ENCODE peak calls at places on chromosomes 16 and 17, in five cellular contexts. R is CD8-positive, alpha-beta T cell; U is transverse colon; W is stomach; B is neural progenitor cell. E is an unnamed sample.

GRCh38 chr16:27823438-27823820 is 240.1 kb downstream of the GSG1L start:
- DNase-seq in B (no peak), U (no peak), R (no peak), W (no peak), E (no peak)

GRCh38 chr16:3182608-3183444 is 5.2 kb upstream of the OR1F1 start:
- DNase-seq in R (peak), W (peak), U (peak), B (peak), E (peak)

GRCh38 chr17:32917842-32918241 is 10.1 kb upstream of the TMEM98 start:
- DNase-seq in U (no peak), B (no peak), W (no peak), R (no peak), E (no peak)

GRCh38 chr17:7825206-7825980 is 8.6 kb upstream of the KDM6B start:
- DNase-seq in U (no peak), R (no peak), W (no peak), B (peak), E (no peak)

GRCh38 chr17:42087736-42088705 is 10.3 kb downstream of the ZNF385C start:
- DNase-seq in R (no peak), U (no peak), B (no peak), W (no peak), E (no peak)

GRCh38 chr16:81831722-81832126 is 52.6 kb downstream of the PLCG2 start:
- DNase-seq in B (no peak), R (peak), U (peak), W (peak), E (peak)

GRCh38 chr17:7853693-7854043 is 1.2 kb upstream of the TMEM88 start:
- DNase-seq in R (no peak), W (no peak), B (peak), U (no peak), E (no peak)

GRCh38 chr17:74785096-74785980 is 9.2 kb upstream of the NAT9 start:
- DNase-seq in B (no peak), R (no peak), U (no peak), W (no peak), E (no peak)

GRCh38 chr17:38910325-38910724 is 15.1 kb upstream of the LASP1NB start:
- DNase-seq in B (no peak), W (no peak), U (no peak), R (no peak), E (no peak)

GRCh38 chr16:72099377-72099818 is 5.8 kb downstream of the DHX38 start:
- DNase-seq in B (peak), U (peak), W (peak), R (no peak), E (peak)

GRCh38 chr17:55348749-55349354 is 72.8 kb downstream of the MMD start:
- DNase-seq in R (peak), B (peak), W (peak), U (peak), E (peak)

GRCh38 chr16:85321856-85322271 is 209.6 kb upstream of the CIBAR2 start:
- DNase-seq in U (peak), W (peak), R (no peak), B (no peak), E (no peak)

GRCh38 chr17:9666461-9667050 is 21.2 kb downstream of the USP43 start:
- DNase-seq in W (no peak), R (no peak), U (no peak), B (no peak), E (no peak)

GRCh38 chr16:46638947-46639925 is 18.1 kb upstream of the SHCBP1 start:
- DNase-seq in U (no peak), B (no peak), R (no peak), W (no peak), E (no peak)

GRCh38 chr17:1470774-1471462 is 14.9 kb upstream of the CRK start:
- DNase-seq in B (no peak), U (no peak), W (no peak), R (no peak), E (no peak)

DNA sequence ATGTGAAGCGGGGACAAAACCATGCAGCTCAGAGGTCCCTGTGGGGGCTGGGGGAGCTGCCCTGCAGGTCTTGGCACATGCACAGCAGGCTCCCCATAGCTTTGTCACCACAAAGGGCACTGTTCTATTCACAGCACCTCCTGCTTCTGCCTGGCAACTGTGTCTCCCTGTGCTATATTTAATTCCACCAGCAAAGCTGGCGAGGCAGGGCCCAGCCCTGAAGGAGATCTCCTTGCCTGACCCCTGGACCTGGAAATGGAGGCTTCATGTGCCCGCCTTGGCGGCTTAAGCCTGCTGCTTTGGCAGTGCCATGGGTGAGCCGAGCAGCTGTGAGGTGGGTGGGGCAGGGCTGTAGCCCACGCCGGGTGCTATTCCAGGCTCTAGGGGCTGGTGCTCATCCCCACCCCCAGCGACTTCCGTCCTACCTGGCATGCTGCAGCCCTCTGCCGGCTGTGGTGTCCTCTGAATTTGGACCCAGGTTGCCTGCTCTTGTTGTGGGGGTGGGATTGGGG is 6.8 kb downstream of the LDHD start:
- DNase-seq in R (no peak), U (peak), W (peak), B (no peak), E (no peak)
- H3K4me3 ChIP-seq in R (no peak), U (no peak), W (no peak), B (no peak), E (no peak)

GRCh38 chr16:58814348-58814801 is 80.3 kb upstream of the GOT2 start:
- DNase-seq in U (peak), W (peak), B (peak), R (peak), E (peak)
- TF ChIP-seq CTCF in U (peak), W (no peak), B (peak), R (peak), E (peak)

DNA sequence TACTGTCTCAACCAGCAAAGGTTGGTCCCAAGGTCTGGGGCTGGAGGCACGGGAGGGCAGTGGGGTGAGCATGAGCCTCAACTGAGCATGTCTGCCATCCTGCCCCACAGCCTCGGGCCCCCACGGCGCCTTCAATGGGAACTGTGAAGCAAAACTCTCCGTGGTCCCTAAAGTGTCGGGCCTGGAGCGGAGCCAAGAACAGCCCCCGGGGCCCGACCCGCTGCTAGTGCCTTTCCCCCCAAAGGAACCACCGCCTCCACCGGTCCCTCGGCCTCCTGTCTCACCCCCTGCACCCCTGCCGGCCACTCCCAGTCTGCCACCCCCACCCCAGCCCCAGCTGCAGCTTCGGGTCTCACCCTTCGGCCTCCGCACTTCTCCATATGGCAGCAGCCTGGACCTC is 4.2 kb downstream of the FBRS start:
- DNase-seq in W (no peak), U (no peak), B (no peak), R (no peak), E (no peak)
- H3K4me3 ChIP-seq in W (no peak), U (no peak), B (no peak), R (no peak), E (no peak)

DNA sequence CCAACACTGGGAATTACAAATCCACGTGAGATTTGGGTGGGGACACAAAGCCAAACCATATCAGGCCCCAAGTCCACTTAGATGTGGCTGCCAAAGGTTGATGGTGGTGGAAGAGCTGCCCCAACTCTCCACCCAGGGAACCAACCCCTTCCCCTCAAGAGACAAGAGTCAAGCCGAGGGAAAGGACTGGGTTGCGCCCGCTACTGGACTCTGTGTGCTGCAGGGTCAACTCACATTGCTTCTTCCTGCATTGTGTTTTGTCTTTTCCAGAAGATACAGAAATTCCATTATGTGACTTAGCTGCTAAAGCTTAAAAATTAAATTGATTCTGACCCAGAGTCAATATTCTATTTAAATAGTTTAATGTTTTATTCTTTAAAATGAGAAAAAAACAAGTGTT is 58.5 kb downstream of the ADAMTS18 start:
- DNase-seq in U (no peak), B (no peak), W (no peak), R (no peak), E (peak)
- TF ChIP-seq CTCF in U (peak), B (peak), W (no peak), R (no peak), E (peak)

DNA sequence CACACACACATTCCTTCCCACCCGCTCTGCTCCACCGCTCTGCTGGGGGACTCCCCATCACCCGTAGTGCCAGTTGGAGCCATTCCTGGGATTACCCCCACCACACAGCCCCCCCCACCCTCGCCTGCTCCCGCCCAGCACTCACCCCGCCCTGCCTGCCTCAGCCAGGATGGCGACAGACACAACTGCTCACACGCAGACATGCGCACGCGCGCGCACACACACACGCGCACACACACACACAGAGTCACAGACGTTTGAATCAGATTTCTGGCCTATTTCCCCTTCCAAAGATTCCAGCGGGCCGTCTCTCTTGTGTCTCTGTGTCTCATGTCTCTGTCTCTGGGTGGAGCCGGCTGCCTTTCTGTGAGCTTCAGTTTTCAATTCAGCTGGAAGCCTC is 4.4 kb downstream of the CACNA1G start:
- DNase-seq in W (no peak), B (no peak), U (peak), R (no peak), E (no peak)
- H3K4me3 ChIP-seq in W (no peak), B (no peak), U (no peak), R (no peak), E (no peak)

GRCh38 chr16:29644338-29644857 is 18.6 kb upstream of the SPN start:
- DNase-seq in W (no peak), B (no peak), R (no peak), U (no peak), E (peak)

GRCh38 chr16:29645699-29646187 is 17.3 kb upstream of the SPN start:
- DNase-seq in R (no peak), W (no peak), U (no peak), B (no peak), E (peak)

GRCh38 chr16:29646947-29647346 is 16.1 kb upstream of the SPN start:
- DNase-seq in U (no peak), W (no peak), B (no peak), R (no peak), E (no peak)

GRCh38 chr16:29644973-29645698 is 17.9 kb upstream of the SPN start:
- DNase-seq in B (no peak), U (no peak), W (no peak), R (no peak), E (peak)

DNA sequence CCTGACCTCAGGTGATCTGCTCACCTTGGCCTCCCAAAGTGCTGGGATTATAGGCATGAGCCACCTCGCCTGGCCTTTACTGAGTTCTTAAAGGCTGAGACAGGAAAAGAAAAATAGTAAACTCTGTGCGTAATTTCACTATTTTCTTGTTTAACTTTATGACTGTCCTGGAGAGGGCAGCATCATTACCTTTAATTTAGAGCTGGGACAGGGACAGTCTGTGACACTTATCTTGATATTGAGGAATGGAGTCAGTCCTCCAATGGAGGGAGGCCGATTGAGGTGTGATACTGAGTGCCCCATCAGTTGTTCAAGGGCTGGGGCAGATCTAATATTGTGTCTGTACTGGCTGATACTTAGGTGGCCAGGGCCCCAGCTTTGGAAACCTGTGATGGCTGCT is 21.5 kb upstream of the SPN start:
- DNase-seq in U (no peak), R (no peak), W (no peak), B (no peak), E (peak)
- TF ChIP-seq CTCF in U (no peak), R (no peak), W (no peak), B (peak), E (peak)

DNA sequence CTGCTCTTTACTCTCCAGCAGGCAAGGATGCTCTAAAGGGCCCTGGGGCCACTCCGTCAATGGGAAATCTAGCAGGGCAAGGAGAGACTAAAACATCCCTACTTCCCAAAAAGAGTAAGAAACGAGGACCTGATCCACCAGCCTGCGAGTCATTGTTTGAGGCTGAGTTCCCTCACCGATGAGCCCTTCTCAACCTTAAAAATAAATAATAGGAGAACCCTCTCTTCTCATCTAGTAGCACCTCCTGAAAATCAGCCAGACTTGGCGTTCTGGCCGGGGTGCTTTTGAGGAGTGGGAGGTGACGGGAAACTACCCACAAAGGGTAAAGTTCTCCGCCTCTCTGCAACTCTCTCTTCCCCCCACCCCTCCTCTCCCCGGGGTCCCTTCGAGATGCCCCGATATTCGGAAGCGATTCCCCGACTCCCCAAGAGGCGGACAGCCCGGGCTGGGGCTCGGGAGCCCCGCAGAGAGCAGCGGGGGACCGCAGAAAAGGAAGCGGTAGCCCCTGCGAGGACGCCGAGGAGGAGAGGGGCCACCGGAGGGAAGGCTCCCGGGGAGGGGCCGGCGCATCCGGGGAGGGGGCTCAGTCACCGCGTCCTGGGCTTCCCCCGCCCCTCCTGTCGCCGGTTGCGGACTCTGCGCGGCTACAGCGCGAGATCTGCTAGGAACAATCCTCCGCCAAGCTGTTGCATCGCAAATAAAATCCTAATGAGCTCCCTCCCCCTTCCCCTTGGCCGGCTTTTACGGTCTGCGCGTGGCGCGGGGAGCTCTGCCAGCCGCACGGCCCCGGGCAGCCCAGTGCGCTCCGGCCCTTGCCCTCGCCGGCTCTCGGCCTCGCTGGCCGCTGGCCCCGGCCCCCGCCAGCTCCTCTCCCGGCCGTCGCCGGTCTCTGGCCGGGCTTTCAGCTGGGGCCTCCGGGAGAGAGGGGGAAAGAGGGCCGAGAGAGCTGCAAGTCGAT is 1.3 kb downstream of the HOXB9 start:
- DNase-seq in B (peak), U (peak), W (no peak), R (no peak), E (no peak)
- H3K4me3 ChIP-seq in B (peak), U (peak), W (peak), R (peak), E (no peak)

GRCh38 chr17:72466606-72467005 is 345.8 kb downstream of the SOX9 start:
- DNase-seq in U (no peak), B (no peak), R (no peak), W (no peak), E (no peak)

GRCh38 chr17:72465191-72466024 is 344.6 kb downstream of the SOX9 start:
- DNase-seq in W (peak), B (no peak), R (no peak), U (peak), E (peak)

GRCh38 chr17:72467841-72468653 is 347.2 kb downstream of the SOX9 start:
- DNase-seq in B (peak), W (peak), R (no peak), U (peak), E (no peak)

GRCh38 chr17:72463287-72464102 is 342.7 kb downstream of the SOX9 start:
- DNase-seq in U (no peak), B (no peak), R (no peak), W (peak), E (peak)

DNA sequence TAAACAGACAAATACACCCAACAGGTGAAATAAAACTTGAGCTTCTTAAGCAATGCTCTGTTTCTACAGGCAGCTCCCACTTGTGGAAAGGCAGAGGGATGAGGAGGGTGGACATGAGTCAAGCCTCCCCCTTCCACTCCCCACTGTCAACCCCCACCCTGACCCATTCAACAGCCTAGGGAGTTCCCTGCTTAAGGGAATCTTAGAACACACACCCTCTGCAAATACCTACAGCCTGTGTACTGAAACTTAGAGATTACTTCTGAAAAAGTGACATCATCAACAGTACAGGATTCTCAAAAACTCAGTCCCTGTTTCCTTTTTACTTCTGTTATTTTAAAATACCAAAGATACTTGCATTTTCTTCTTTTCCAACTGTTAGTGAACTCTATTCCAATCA is 345.4 kb downstream of the SOX9 start:
- DNase-seq in W (peak), R (no peak), B (no peak), U (peak), E (peak)
- TF ChIP-seq CTCF in W (no peak), R (no peak), B (no peak), U (no peak), E (no peak)

GRCh38 chr17:35245196-35245486 is 2.3 kb downstream of the SLFN5 start:
- DNase-seq in R (no peak), B (no peak), U (no peak), W (no peak), E (no peak)
- H3K4me3 ChIP-seq in R (peak), B (no peak), U (peak), W (no peak), E (no peak)